ENCODE peak calls at places on chromosomes 1 and 21, in ten cellular contexts. One of them, this sample, is unnamed.

GRCh38 chr21:34695434-34695833 is 26.6 kb downstream of the CLIC6 start:
- DNase-seq in RWPE1: no peak
- DNase-seq in CD14-positive monocyte: no peak
- DNase-seq in stomach: no peak
- DNase-seq in GM12865: peak
- DNase-seq in left lung: no peak
- DNase-seq in BE2C: no peak
- DNase-seq in Caco-2: no peak
- DNase-seq in glutamatergic neuron: no peak
- DNase-seq in retinal pigment epithelial cell: no peak
- DNase-seq in this sample: no peak

GRCh38 chr1:9482816-9483572 is 56.3 kb upstream of the SLC25A33 start:
- DNase-seq in RWPE1: no peak
- DNase-seq in CD14-positive monocyte: no peak
- DNase-seq in stomach: no peak
- DNase-seq in GM12865: no peak
- DNase-seq in left lung: no peak
- DNase-seq in BE2C: no peak
- DNase-seq in Caco-2: no peak
- DNase-seq in glutamatergic neuron: no peak
- DNase-seq in retinal pigment epithelial cell: no peak
- DNase-seq in this sample: no peak

GRCh38 chr21:40512590-40512989 is 334.4 kb downstream of the DSCAM start:
- DNase-seq in RWPE1: no peak
- DNase-seq in CD14-positive monocyte: no peak
- DNase-seq in stomach: no peak
- DNase-seq in GM12865: no peak
- DNase-seq in left lung: no peak
- DNase-seq in BE2C: peak
- DNase-seq in Caco-2: peak
- DNase-seq in glutamatergic neuron: peak
- DNase-seq in retinal pigment epithelial cell: no peak
- DNase-seq in this sample: no peak

GRCh38 chr1:212588137-212588510 is 20.4 kb upstream of the ATF3 start:
- DNase-seq in RWPE1: no peak
- DNase-seq in CD14-positive monocyte: no peak
- DNase-seq in stomach: no peak
- DNase-seq in GM12865: no peak
- DNase-seq in left lung: no peak
- DNase-seq in BE2C: no peak
- DNase-seq in Caco-2: no peak
- DNase-seq in glutamatergic neuron: no peak
- DNase-seq in retinal pigment epithelial cell: no peak
- DNase-seq in this sample: no peak

GRCh38 chr1:107820797-107821196 is 144.2 kb downstream of the VAV3 start:
- DNase-seq in RWPE1: peak
- DNase-seq in CD14-positive monocyte: no peak
- DNase-seq in stomach: no peak
- DNase-seq in GM12865: no peak
- DNase-seq in left lung: no peak
- DNase-seq in BE2C: no peak
- DNase-seq in Caco-2: no peak
- DNase-seq in glutamatergic neuron: no peak
- DNase-seq in retinal pigment epithelial cell: peak
- DNase-seq in this sample: peak

GRCh38 chr1:8846263-8846662 is 28.8 kb upstream of the RERE start:
- DNase-seq in RWPE1: no peak
- DNase-seq in CD14-positive monocyte: no peak
- DNase-seq in stomach: no peak
- DNase-seq in GM12865: no peak
- DNase-seq in left lung: no peak
- DNase-seq in BE2C: no peak
- DNase-seq in Caco-2: no peak
- DNase-seq in glutamatergic neuron: no peak
- DNase-seq in retinal pigment epithelial cell: no peak
- DNase-seq in this sample: no peak

GRCh38 chr1:237111807-237112206 is 69.8 kb downstream of the RYR2 start:
- DNase-seq in RWPE1: no peak
- DNase-seq in CD14-positive monocyte: no peak
- DNase-seq in stomach: no peak
- DNase-seq in GM12865: no peak
- DNase-seq in left lung: no peak
- DNase-seq in BE2C: no peak
- DNase-seq in Caco-2: no peak
- DNase-seq in glutamatergic neuron: no peak
- DNase-seq in retinal pigment epithelial cell: no peak
- DNase-seq in this sample: no peak

GRCh38 chr1:182408435-182409070 is 8.1 kb upstream of the TEDDM1 start:
- DNase-seq in RWPE1: no peak
- DNase-seq in CD14-positive monocyte: no peak
- DNase-seq in stomach: no peak
- DNase-seq in GM12865: no peak
- DNase-seq in left lung: no peak
- DNase-seq in BE2C: no peak
- DNase-seq in Caco-2: no peak
- DNase-seq in glutamatergic neuron: no peak
- DNase-seq in retinal pigment epithelial cell: no peak
- DNase-seq in this sample: no peak

GRCh38 chr1:71046891-71047634 is 553 bp downstream of the PTGER3 start:
- DNase-seq in RWPE1: no peak
- DNase-seq in CD14-positive monocyte: no peak
- DNase-seq in stomach: peak
- DNase-seq in GM12865: no peak
- DNase-seq in left lung: no peak
- DNase-seq in BE2C: peak
- DNase-seq in Caco-2: no peak
- DNase-seq in glutamatergic neuron: peak
- DNase-seq in retinal pigment epithelial cell: no peak
- DNase-seq in this sample: no peak

GRCh38 chr1:235910357-235911299 is 43.9 kb upstream of the LYST start:
- DNase-seq in RWPE1: peak
- DNase-seq in CD14-positive monocyte: peak
- DNase-seq in stomach: peak
- DNase-seq in GM12865: peak
- DNase-seq in left lung: peak
- DNase-seq in BE2C: peak
- DNase-seq in Caco-2: peak
- DNase-seq in glutamatergic neuron: no peak
- DNase-seq in retinal pigment epithelial cell: peak
- DNase-seq in this sample: peak

GRCh38 chr1:144101397-144102050 is 129.7 kb upstream of the FAM72C start:
- DNase-seq in RWPE1: peak
- DNase-seq in CD14-positive monocyte: peak
- DNase-seq in stomach: peak
- DNase-seq in GM12865: no peak
- DNase-seq in left lung: peak
- DNase-seq in BE2C: peak
- DNase-seq in Caco-2: no peak
- DNase-seq in glutamatergic neuron: peak
- DNase-seq in retinal pigment epithelial cell: no peak
- DNase-seq in this sample: no peak

GRCh38 chr21:16079830-16080229 is 350.0 kb downstream of the USP25 start:
- DNase-seq in RWPE1: no peak
- DNase-seq in CD14-positive monocyte: no peak
- DNase-seq in stomach: no peak
- DNase-seq in GM12865: no peak
- DNase-seq in left lung: no peak
- DNase-seq in BE2C: no peak
- DNase-seq in Caco-2: no peak
- DNase-seq in glutamatergic neuron: no peak
- DNase-seq in retinal pigment epithelial cell: no peak
- DNase-seq in this sample: no peak

GRCh38 chr21:16084776-16085364 is 355.1 kb downstream of the USP25 start:
- DNase-seq in RWPE1: no peak
- DNase-seq in CD14-positive monocyte: no peak
- DNase-seq in stomach: no peak
- DNase-seq in GM12865: no peak
- DNase-seq in left lung: no peak
- DNase-seq in BE2C: no peak
- DNase-seq in Caco-2: no peak
- DNase-seq in glutamatergic neuron: no peak
- DNase-seq in retinal pigment epithelial cell: peak
- DNase-seq in this sample: peak

GRCh38 chr21:16078382-16078781 is 348.6 kb downstream of the USP25 start:
- DNase-seq in RWPE1: no peak
- DNase-seq in CD14-positive monocyte: no peak
- DNase-seq in stomach: no peak
- DNase-seq in GM12865: no peak
- DNase-seq in left lung: no peak
- DNase-seq in BE2C: no peak
- DNase-seq in Caco-2: no peak
- DNase-seq in glutamatergic neuron: no peak
- DNase-seq in retinal pigment epithelial cell: no peak
- DNase-seq in this sample: no peak

GRCh38 chr21:16082038-16082816 is 352.4 kb downstream of the USP25 start:
- DNase-seq in RWPE1: no peak
- DNase-seq in CD14-positive monocyte: no peak
- DNase-seq in stomach: no peak
- DNase-seq in GM12865: peak
- DNase-seq in left lung: no peak
- DNase-seq in BE2C: no peak
- DNase-seq in Caco-2: no peak
- DNase-seq in glutamatergic neuron: no peak
- DNase-seq in retinal pigment epithelial cell: no peak
- DNase-seq in this sample: no peak

GRCh38 chr21:16081304-16081703 is 351.5 kb downstream of the USP25 start:
- DNase-seq in RWPE1: no peak
- DNase-seq in CD14-positive monocyte: no peak
- DNase-seq in stomach: no peak
- DNase-seq in GM12865: no peak
- DNase-seq in left lung: no peak
- DNase-seq in BE2C: no peak
- DNase-seq in Caco-2: no peak
- DNase-seq in glutamatergic neuron: no peak
- DNase-seq in retinal pigment epithelial cell: no peak
- DNase-seq in this sample: no peak
- TF ChIP-seq CTCF in RWPE1: no peak
- TF ChIP-seq CTCF in CD14-positive monocyte: no peak
- TF ChIP-seq CTCF in stomach: no peak
- TF ChIP-seq CTCF in GM12865: no peak
- TF ChIP-seq CTCF in left lung: no peak
- TF ChIP-seq CTCF in BE2C: no peak
- TF ChIP-seq CTCF in Caco-2: no peak
- TF ChIP-seq CTCF in glutamatergic neuron: no peak
- TF ChIP-seq CTCF in retinal pigment epithelial cell: no peak
- TF ChIP-seq CTCF in this sample: no peak

DNA sequence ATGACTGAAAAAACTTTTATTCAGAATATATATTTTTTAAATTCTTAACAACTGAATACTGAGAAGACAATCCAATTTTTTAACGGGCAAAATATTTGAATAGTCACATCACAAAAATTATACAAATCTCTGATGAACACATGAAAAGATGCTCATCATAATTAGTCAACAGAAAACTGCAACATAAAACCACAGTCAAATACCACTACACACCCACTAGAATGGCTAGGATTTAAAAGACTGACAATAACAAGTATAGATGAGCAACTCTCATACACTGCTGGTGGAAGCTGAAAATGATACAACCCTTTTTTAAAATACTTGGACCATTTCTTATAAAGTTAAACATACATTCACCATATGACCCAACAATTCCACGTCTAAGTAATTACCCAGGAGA is 87.7 kb upstream of the TNFSF4 start:
- DNase-seq in RWPE1: no peak
- DNase-seq in CD14-positive monocyte: no peak
- DNase-seq in stomach: no peak
- DNase-seq in GM12865: no peak
- DNase-seq in left lung: no peak
- DNase-seq in BE2C: no peak
- DNase-seq in Caco-2: no peak
- DNase-seq in glutamatergic neuron: no peak
- DNase-seq in retinal pigment epithelial cell: no peak
- DNase-seq in this sample: no peak
- TF ChIP-seq CTCF in RWPE1: no peak
- TF ChIP-seq CTCF in CD14-positive monocyte: no peak
- TF ChIP-seq CTCF in stomach: no peak
- TF ChIP-seq CTCF in GM12865: no peak
- TF ChIP-seq CTCF in left lung: no peak
- TF ChIP-seq CTCF in BE2C: no peak
- TF ChIP-seq CTCF in Caco-2: no peak
- TF ChIP-seq CTCF in glutamatergic neuron: no peak
- TF ChIP-seq CTCF in retinal pigment epithelial cell: no peak
- TF ChIP-seq CTCF in this sample: no peak

GRCh38 chr1:198829948-198830347 is 191.1 kb downstream of the PTPRC start:
- DNase-seq in RWPE1: no peak
- DNase-seq in CD14-positive monocyte: no peak
- DNase-seq in stomach: no peak
- DNase-seq in GM12865: peak
- DNase-seq in left lung: no peak
- DNase-seq in BE2C: no peak
- DNase-seq in Caco-2: no peak
- DNase-seq in glutamatergic neuron: no peak
- DNase-seq in retinal pigment epithelial cell: no peak
- DNase-seq in this sample: no peak
- TF ChIP-seq CTCF in RWPE1: no peak
- TF ChIP-seq CTCF in CD14-positive monocyte: no peak
- TF ChIP-seq CTCF in stomach: no peak
- TF ChIP-seq CTCF in GM12865: peak
- TF ChIP-seq CTCF in left lung: no peak
- TF ChIP-seq CTCF in BE2C: peak
- TF ChIP-seq CTCF in Caco-2: no peak
- TF ChIP-seq CTCF in glutamatergic neuron: no peak
- TF ChIP-seq CTCF in retinal pigment epithelial cell: peak
- TF ChIP-seq CTCF in this sample: peak

GRCh38 chr1:21944261-21945074 is 7.4 kb upstream of the HSPG2 start:
- DNase-seq in RWPE1: no peak
- DNase-seq in CD14-positive monocyte: no peak
- DNase-seq in stomach: no peak
- DNase-seq in GM12865: no peak
- DNase-seq in left lung: no peak
- DNase-seq in BE2C: no peak
- DNase-seq in Caco-2: no peak
- DNase-seq in glutamatergic neuron: no peak
- DNase-seq in retinal pigment epithelial cell: no peak
- DNase-seq in this sample: no peak

GRCh38 chr1:21951576-21951870 is 14.4 kb upstream of the HSPG2 start:
- DNase-seq in RWPE1: no peak
- DNase-seq in CD14-positive monocyte: no peak
- DNase-seq in stomach: no peak
- DNase-seq in GM12865: no peak
- DNase-seq in left lung: no peak
- DNase-seq in BE2C: no peak
- DNase-seq in Caco-2: no peak
- DNase-seq in glutamatergic neuron: no peak
- DNase-seq in retinal pigment epithelial cell: no peak
- DNase-seq in this sample: no peak

GRCh38 chr1:21950734-21951575 is 13.8 kb upstream of the HSPG2 start:
- DNase-seq in RWPE1: no peak
- DNase-seq in CD14-positive monocyte: no peak
- DNase-seq in stomach: no peak
- DNase-seq in GM12865: no peak
- DNase-seq in left lung: no peak
- DNase-seq in BE2C: no peak
- DNase-seq in Caco-2: no peak
- DNase-seq in glutamatergic neuron: no peak
- DNase-seq in retinal pigment epithelial cell: no peak
- DNase-seq in this sample: no peak

GRCh38 chr1:21942464-21942863 is 5.4 kb upstream of the HSPG2 start:
- DNase-seq in RWPE1: no peak
- DNase-seq in CD14-positive monocyte: no peak
- DNase-seq in stomach: no peak
- DNase-seq in GM12865: no peak
- DNase-seq in left lung: no peak
- DNase-seq in BE2C: no peak
- DNase-seq in Caco-2: no peak
- DNase-seq in glutamatergic neuron: no peak
- DNase-seq in retinal pigment epithelial cell: no peak
- DNase-seq in this sample: no peak

GRCh38 chr1:21946836-21947587 is 9.9 kb upstream of the HSPG2 start:
- DNase-seq in RWPE1: no peak
- DNase-seq in CD14-positive monocyte: no peak
- DNase-seq in stomach: no peak
- DNase-seq in GM12865: no peak
- DNase-seq in left lung: no peak
- DNase-seq in BE2C: no peak
- DNase-seq in Caco-2: no peak
- DNase-seq in glutamatergic neuron: no peak
- DNase-seq in retinal pigment epithelial cell: no peak
- DNase-seq in this sample: no peak
- TF ChIP-seq CTCF in RWPE1: no peak
- TF ChIP-seq CTCF in CD14-positive monocyte: no peak
- TF ChIP-seq CTCF in stomach: no peak
- TF ChIP-seq CTCF in GM12865: no peak
- TF ChIP-seq CTCF in left lung: no peak
- TF ChIP-seq CTCF in BE2C: no peak
- TF ChIP-seq CTCF in Caco-2: no peak
- TF ChIP-seq CTCF in glutamatergic neuron: no peak
- TF ChIP-seq CTCF in retinal pigment epithelial cell: no peak
- TF ChIP-seq CTCF in this sample: no peak

This sample was measured in epithelial cell of proximal tubule.